ENCODE peak calls at places on chromosomes 2 and 18, in four cellular contexts. Q, P, L and N are unnamed samples.

GRCh38 chr2:221671515-221671914 is 99.4 kb upstream of the EPHA4 start:
- DNase-seq in L (no peak), P (no peak), Q (no peak), N (no peak)

GRCh38 chr18:48142353-48142752 is 211.9 kb upstream of the SMAD2 start:
- DNase-seq in Q (no peak), L (no peak), P (no peak), N (no peak)

GRCh38 chr2:223604231-223604630 is 2.1 kb upstream of the SCG2 start:
- DNase-seq in Q (no peak), L (no peak), P (no peak), N (no peak)

GRCh38 chr2:178066890-178067669 is 5.5 kb downstream of the PDE11A start:
- DNase-seq in L (no peak), Q (no peak), P (no peak), N (no peak)

GRCh38 chr2:207465894-207466293 is 63.9 kb upstream of the CREB1 start:
- DNase-seq in L (no peak), P (no peak), Q (no peak), N (no peak)

GRCh38 chr2:18719978-18720775 is 130.8 kb upstream of the NT5C1B start:
- DNase-seq in Q (no peak), L (no peak), P (no peak), N (no peak)

GRCh38 chr2:2464095-2464494 is 133.0 kb upstream of the MYT1L start:
- DNase-seq in P (no peak), L (peak; percentile 67), Q (no peak), N (no peak)

GRCh38 chr2:102034683-102035606 is 43.2 kb downstream of the IL1R2 start:
- DNase-seq in L (no peak), Q (no peak), P (no peak), N (no peak)

GRCh38 chr18:10023853-10024638 is 110.2 kb downstream of the VAPA start:
- DNase-seq in L (no peak), P (no peak), Q (no peak), N (no peak)

GRCh38 chr18:45617284-45617683 is 2.0 kb downstream of the SLC14A2 start:
- DNase-seq in P (no peak), Q (no peak), L (peak; percentile 22), N (no peak)

GRCh38 chr2:65045651-65046050 is 10.6 kb upstream of the CEP68 start:
- DNase-seq in P (no peak), L (no peak), Q (peak; percentile 36), N (no peak)

GRCh38 chr2:240785424-240786335 is 34.3 kb downstream of the KIF1A start:
- DNase-seq in L (no peak), P (no peak), Q (no peak), N (no peak)

GRCh38 chr2:8270699-8271098 is 411.2 kb upstream of the ID2 start:
- DNase-seq in P (no peak), L (no peak), Q (no peak), N (no peak)

GRCh38 chr18:45277870-45278269 is 337.4 kb upstream of the SLC14A2 start:
- DNase-seq in L (no peak), Q (no peak), P (no peak), N (no peak)

GRCh38 chr2:235005603-235006259 is 53.9 kb downstream of the SH3BP4 start:
- DNase-seq in Q (no peak), P (peak; percentile 77), L (peak; percentile 70), N (no peak)

GRCh38 chr2:45698538-45698937 is 47.1 kb downstream of the PRKCE start:
- DNase-seq in L (peak; percentile 69), Q (no peak), P (no peak), N (no peak)

GRCh38 chr2:7692657-7693161 is 775.5 kb downstream of the RNF144A start:
- DNase-seq in L (no peak), P (no peak), Q (no peak), N (no peak)

GRCh38 chr18:64082513-64082912 is 66.4 kb downstream of the LINC00305 start:
- DNase-seq in P (no peak), L (no peak), Q (no peak), N (no peak)

GRCh38 chr2:28736034-28736433 is 15.6 kb upstream of the PPP1CB start:
- DNase-seq in P (no peak), L (peak; percentile 40), Q (no peak), N (no peak)

GRCh38 chr18:76615065-76615733 is 120.2 kb upstream of the ZNF516 start:
- DNase-seq in Q (no peak), L (no peak), P (no peak), N (no peak)

GRCh38 chr2:128280901-128281321 is 37.8 kb downstream of the HS6ST1 start:
- DNase-seq in Q (no peak), L (no peak), P (no peak), N (no peak)

GRCh38 chr2:105746177-105747080 is 1.7 kb downstream of the NCK2 start:
- DNase-seq in P (peak; percentile 80), L (peak; percentile 33), Q (peak; percentile 42), N (peak; percentile 56)

GRCh38 chr18:902179-902718 is 2.4 kb upstream of the ADCYAP1 start:
- DNase-seq in L (no peak), P (no peak), Q (peak; percentile 52), N (no peak)

GRCh38 chr2:1653956-1654695 is 90.2 kb downstream of the PXDN start:
- DNase-seq in Q (no peak), P (no peak), L (no peak), N (no peak)

GRCh38 chr2:9630001-9630749 is 622 bp downstream of the YWHAQ start:
- DNase-seq in L (peak; percentile 92), Q (peak; percentile 81), P (peak; percentile 85), N (peak; percentile 71)

GRCh38 chr18:697771-698170 is 14.7 kb downstream of the ENOSF1 start:
- DNase-seq in L (no peak), P (no peak), Q (no peak), N (no peak)

GRCh38 chr2:239292956-239293355 is 107.9 kb downstream of the HDAC4 start:
- DNase-seq in P (no peak), L (no peak), Q (no peak), N (no peak)

GRCh38 chr18:62741584-62741983 is 26.2 kb downstream of the PHLPP1 start:
- DNase-seq in P (no peak), Q (no peak), L (no peak), N (no peak)

GRCh38 chr2:152028182-152028862 is 70.5 kb downstream of the CACNB4 start:
- DNase-seq in P (no peak), Q (no peak), L (no peak), N (no peak)

GRCh38 chr2:55805662-55806061 is 112.0 kb upstream of the PNPT1 start:
- DNase-seq in P (no peak), L (no peak), Q (no peak), N (no peak)

GRCh38 chr2:21396252-21396651 is 272.5 kb downstream of the TDRD15 start:
- DNase-seq in L (no peak), Q (no peak), P (no peak), N (no peak)

DNA sequence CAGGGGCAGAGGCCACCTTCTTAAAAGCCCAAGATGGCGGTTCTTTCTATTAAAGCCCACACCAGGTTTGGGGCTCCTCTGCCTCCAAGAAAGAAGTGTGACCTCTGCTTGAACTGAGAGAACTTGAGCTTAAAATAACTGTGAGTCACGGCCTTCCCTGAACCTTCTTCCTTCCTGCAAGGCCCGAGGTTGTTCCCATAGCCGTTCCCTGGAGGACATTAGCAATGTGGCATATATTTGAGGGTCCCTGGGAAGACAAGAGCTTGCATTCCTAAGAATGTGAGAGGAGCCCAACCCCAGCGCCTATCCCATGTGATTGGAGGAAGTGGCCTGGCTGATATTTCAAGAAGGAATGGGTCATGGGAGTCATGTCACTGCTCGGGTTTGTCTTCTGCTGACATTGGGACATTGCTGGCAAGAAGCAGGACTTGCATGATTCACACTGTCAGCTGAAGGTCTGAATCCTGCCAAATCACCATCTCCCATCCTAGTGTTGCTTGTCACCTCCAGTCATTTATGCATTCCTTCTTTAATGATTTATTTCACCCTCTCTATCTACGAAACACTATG is 168.1 kb downstream of the TRIB2 start:
- DNase-seq in Q (peak; percentile 37), P (no peak), L (no peak), N (no peak)
- TF ChIP-seq POLR2AphosphoS5 in Q (no peak), P (no peak), L (no peak), N (no peak)

DNA sequence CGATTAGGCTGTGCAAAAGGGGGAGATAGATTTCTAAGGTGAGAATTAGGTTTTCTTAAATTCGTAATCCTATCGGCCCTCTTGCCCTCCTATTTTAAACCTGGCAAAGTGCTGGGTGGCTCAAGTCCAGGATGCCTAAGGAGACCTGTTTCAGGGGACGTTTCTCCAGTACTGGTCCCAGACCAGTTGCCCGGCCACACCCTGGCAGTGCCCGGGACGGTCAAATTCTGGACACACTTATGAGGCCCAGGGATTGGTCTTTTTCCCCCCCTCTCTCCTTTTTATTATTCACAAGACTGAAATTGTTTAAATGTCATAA is 3.2 kb downstream of the GBX2 start:
- DNase-seq in Q (no peak), P (no peak), L (peak; percentile 25), N (no peak)
- TF ChIP-seq TAF1 in Q (no peak), P (peak; percentile 12), L (no peak), N (no peak)

GRCh38 chr2:176493909-176494308 is 224.7 kb downstream of the MTX2 start:
- DNase-seq in L (no peak), P (no peak), Q (no peak), N (no peak)

GRCh38 chr2:176492583-176492982 is 223.3 kb downstream of the MTX2 start:
- DNase-seq in P (no peak), Q (no peak), L (no peak), N (no peak)

GRCh38 chr2:176490061-176490861 is 221.0 kb downstream of the MTX2 start:
- DNase-seq in L (peak; percentile 27), Q (peak; percentile 32), P (peak; percentile 79), N (no peak)

GRCh38 chr2:176493221-176493825 is 224.1 kb downstream of the MTX2 start:
- DNase-seq in Q (no peak), L (no peak), P (no peak), N (no peak)

GRCh38 chr2:176491172-176491904 is 222.1 kb downstream of the MTX2 start:
- DNase-seq in L (peak; percentile 29), Q (peak; percentile 79), P (no peak), N (peak; percentile 56)
- TF ChIP-seq POLR2AphosphoS5 in L (peak; percentile 52), Q (peak; percentile 56), P (no peak), N (no peak)

DNA sequence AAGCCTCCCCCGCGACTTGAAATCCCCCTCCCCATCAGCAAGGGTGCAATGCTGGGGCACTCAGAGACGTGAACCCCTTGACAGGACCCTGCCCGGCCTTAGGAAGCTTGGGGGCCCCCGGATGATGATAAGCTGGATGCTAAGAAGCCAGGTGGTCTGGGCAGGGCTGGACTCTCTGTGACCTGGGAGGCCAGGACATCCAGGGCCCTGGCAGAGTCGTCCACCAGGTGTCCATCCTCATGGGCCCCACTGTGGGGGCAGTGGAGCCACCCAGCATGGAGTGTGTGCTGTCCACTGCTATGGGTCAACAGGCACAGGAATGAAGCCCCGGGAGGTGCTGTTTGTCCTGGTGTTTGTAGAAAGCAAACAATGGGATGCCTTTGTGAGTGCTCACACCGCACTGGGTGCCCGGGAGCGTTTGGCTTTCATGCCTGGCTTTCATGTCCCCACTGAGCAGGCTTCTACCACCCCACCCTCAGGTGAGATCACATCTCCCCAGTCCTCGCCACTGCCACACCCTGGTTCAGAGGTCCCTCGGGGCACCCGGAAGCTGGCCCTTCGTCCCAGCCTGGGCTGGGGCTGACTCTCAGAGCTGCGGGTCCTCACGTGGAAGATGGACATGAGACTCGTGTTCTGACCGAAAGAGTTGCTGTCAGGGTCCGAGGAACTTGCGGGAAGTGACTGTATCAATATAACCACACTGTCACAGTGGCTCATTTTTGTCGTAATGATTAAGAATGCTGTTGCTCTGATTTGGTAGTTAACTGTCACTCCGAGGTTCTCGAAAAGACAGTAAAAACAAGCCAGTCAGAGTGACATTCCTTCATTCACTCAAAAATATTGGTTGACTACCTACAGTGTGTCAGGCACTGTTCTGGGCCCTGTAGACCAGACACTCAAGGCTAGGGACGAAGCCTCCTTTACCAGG is 53.3 kb downstream of the INHBB start:
- DNase-seq in Q (no peak), L (no peak), P (no peak), N (no peak)
- TF ChIP-seq TAF1 in Q (no peak), L (no peak), P (no peak), N (no peak)